ENCODE peak calls at places on chromosomes 5 and 9, in eight cellular contexts. J is right lobe of liver; H is aorta; U is stimulated activated naive CD8-positive, alpha-beta T cell treated with anti-CD3 and anti-CD28 coated beads, Interleukin-15, Interleukin-2, amounts not matched to agents 100 U/mL and 50 U/mL, for 24 hours; X is GM23338; F is stimulated activated CD4-positive, alpha-beta T cell treated with anti-CD3 and anti-CD28 coated beads, Interleukin-12 subunit alpha, Interleukin-12 subunit beta, amount 100 ng/mL, for 4 hours; K is NCI-H2171; D is NB4. B is an unnamed sample.

GRCh38 chr5:164346785-164347630 is 841.6 kb downstream of the MAT2B start:
- DNase-seq in D (peak; percentile 6), F (no peak), J (no peak), U (no peak), H (no peak), K (no peak), X (no peak), B (no peak)

GRCh38 chr5:111116550-111116949 is 24.4 kb downstream of the WDR36 start:
- DNase-seq in K (no peak), X (no peak), H (no peak), U (no peak), J (no peak), D (peak; percentile 72), F (no peak), B (no peak)

GRCh38 chr5:65013141-65013540 is 244.4 kb downstream of the CWC27 start:
- DNase-seq in J (no peak), F (no peak), H (no peak), X (no peak), K (no peak), U (no peak), D (no peak), B (no peak)

GRCh38 chr5:84274585-84275468 is 109.9 kb downstream of the EDIL3 start:
- DNase-seq in K (no peak), H (no peak), F (no peak), D (peak; percentile 43), J (no peak), U (peak; percentile 3), X (peak; percentile 79), B (no peak)

GRCh38 chr5:151198861-151199260 is 25.0 kb downstream of the CCDC69 start:
- DNase-seq in F (no peak), U (no peak), X (peak; percentile 15), H (peak; percentile 11), J (peak; percentile 39), D (no peak), K (no peak), B (no peak)

GRCh38 chr5:135242021-135242480 is 157.0 kb downstream of the MACROH2A1 start:
- DNase-seq in U (no peak), H (no peak), K (no peak), D (no peak), J (peak; percentile 15), F (no peak), X (no peak), B (no peak)

GRCh38 chr5:80187274-80187673 is 68.6 kb downstream of the SERINC5 start:
- DNase-seq in H (no peak), U (no peak), D (peak; percentile 33), J (no peak), F (no peak), K (no peak), X (no peak), B (no peak)

GRCh38 chr9:103837940-103838339 is 256.2 kb upstream of the SMC2 start:
- DNase-seq in D (no peak), X (no peak), F (no peak), J (no peak), K (no peak), U (no peak), H (no peak), B (no peak)

GRCh38 chr9:112041536-112042243 is 133.4 kb downstream of the SUSD1 start:
- DNase-seq in H (no peak), X (peak; percentile 82), J (no peak), U (peak; percentile 13), F (no peak), K (no peak), D (no peak), B (no peak)

GRCh38 chr5:74851026-74851425 is 15.2 kb downstream of the FAM169A start:
- DNase-seq in F (no peak), J (no peak), H (no peak), X (no peak), D (no peak), K (no peak), U (no peak), B (no peak)

GRCh38 chr5:117201016-117201415 is 626.4 kb upstream of the SEMA6A start:
- DNase-seq in H (no peak), K (no peak), J (no peak), X (no peak), U (no peak), D (no peak), F (no peak), B (no peak)

GRCh38 chr5:166909926-166910325 is 1381.5 kb upstream of the WWC1 start:
- DNase-seq in H (no peak), J (no peak), D (no peak), K (no peak), X (no peak), F (no peak), U (no peak), B (no peak)

GRCh38 chr9:93674580-93675335 is 98.4 kb downstream of the PHF2 start:
- DNase-seq in H (peak; percentile 69), D (no peak), X (no peak), F (no peak), J (peak; percentile 43), K (no peak), U (peak; percentile 1), B (peak; percentile 30)

GRCh38 chr9:35042891-35043545 is 29.4 kb downstream of the VCP start:
- DNase-seq in H (no peak), J (no peak), D (no peak), X (no peak), F (no peak), U (no peak), K (no peak), B (no peak)

GRCh38 chr9:72349911-72350310 is 15.1 kb downstream of the ZFAND5 start:
- DNase-seq in X (no peak), U (no peak), F (no peak), K (no peak), D (no peak), H (no peak), J (no peak), B (no peak)

GRCh38 chr9:113673726-113674125 is 202.4 kb upstream of the ZNF618 start:
- DNase-seq in J (no peak), U (no peak), K (peak; percentile 18), F (no peak), X (no peak), D (peak; percentile 26), H (no peak), B (no peak)

GRCh38 chr5:130836729-130837660 is 328.1 kb downstream of the HINT1 start:
- DNase-seq in D (no peak), U (no peak), X (no peak), F (no peak), K (no peak), J (no peak), H (no peak), B (no peak)

GRCh38 chr9:109931623-109932022 is 151.6 kb downstream of the PALM2AKAP2 start:
- DNase-seq in H (no peak), J (no peak), F (no peak), D (no peak), X (no peak), U (no peak), K (no peak), B (no peak)

GRCh38 chr5:179699640-179700298 is 1.0 kb downstream of the CANX start:
- DNase-seq in D (peak; percentile 59), U (peak; percentile 56), J (no peak), K (no peak), X (peak; percentile 17), H (peak; percentile 37), F (peak; percentile 26), B (no peak)

GRCh38 chr5:128773378-128773777 is 191.9 kb upstream of the SLC27A6 start:
- DNase-seq in X (no peak), J (no peak), U (no peak), D (no peak), K (no peak), H (no peak), F (no peak), B (no peak)

B was measured in Right ventricle myocardium superior.